ENCODE peak calls at places on chromosomes 1 and 21, in nine cellular contexts. I, Q, O, Y, C, M, A, H and B are unnamed samples.

GRCh38 chr1:51569284-51570062 is 47.4 kb upstream of the OSBPL9 start:
- DNase-seq in I (peak; percentile 25), Q (no peak), O (no peak), Y (peak; percentile 94), C (peak; percentile 59), M (peak; percentile 82), A (peak; percentile 24), H (no peak), B (peak; percentile 77)

GRCh38 chr1:195243492-195243891 is 1364.7 kb downstream of the KCNT2 start:
- DNase-seq in I (no peak), Q (no peak), O (no peak), Y (no peak), C (no peak), M (no peak), A (no peak), H (no peak), B (no peak)

GRCh38 chr1:212745303-212745702 is 45.7 kb upstream of the BATF3 start:
- DNase-seq in I (no peak), Q (no peak), O (no peak), Y (no peak), C (no peak), M (no peak), A (no peak), H (no peak), B (no peak)

GRCh38 chr1:27341525-27342252 is at the start of gene SYTL1:
- DNase-seq in I (peak; percentile 54), Q (no peak), O (peak; percentile 94), Y (peak; percentile 86), C (peak; percentile 72), M (peak; percentile 67), A (no peak), H (peak; percentile 65), B (peak; percentile 64)

GRCh38 chr1:59298178-59298583 is 1.3 kb downstream of the FGGY start:
- DNase-seq in I (no peak), Q (peak; percentile 34), O (no peak), Y (no peak), C (no peak), M (no peak), A (peak; percentile 64), H (no peak), B (no peak)

GRCh38 chr1:168628807-168629206 is 52.4 kb downstream of the XCL1 start:
- DNase-seq in I (no peak), Q (no peak), O (no peak), Y (peak; percentile 99), C (no peak), M (peak; percentile 5), A (no peak), H (no peak), B (peak; percentile 52)

GRCh38 chr1:209150114-209150513 is 433.4 kb upstream of the CAMK1G start:
- DNase-seq in I (no peak), Q (no peak), O (no peak), Y (peak; percentile 44), C (no peak), M (peak; percentile 15), A (no peak), H (peak; percentile 84), B (peak; percentile 29)

GRCh38 chr1:3948344-3948743 is 48.3 kb upstream of the C1orf174 start:
- DNase-seq in I (no peak), Q (no peak), O (no peak), Y (no peak), C (no peak), M (no peak), A (no peak), H (no peak), B (no peak)

GRCh38 chr21:45109831-45110492 is 35.6 kb downstream of the ADARB1 start:
- DNase-seq in I (no peak), Q (no peak), O (no peak), Y (no peak), C (no peak), M (no peak), A (no peak), H (peak; percentile 45), B (peak; percentile 56)

GRCh38 chr1:9825101-9826074 is 1.6 kb upstream of the CLSTN1 start:
- DNase-seq in I (peak; percentile 49), Q (peak; percentile 31), O (peak; percentile 80), Y (peak; percentile 99), C (peak; percentile 93), M (peak; percentile 51), A (peak; percentile 74), H (peak; percentile 15), B (peak; percentile 37)

GRCh38 chr1:160047116-160047991 is 15.6 kb upstream of the PIGM start:
- DNase-seq in I (no peak), Q (no peak), O (no peak), Y (no peak), C (no peak), M (no peak), A (no peak), H (no peak), B (no peak)

GRCh38 chr1:90417139-90417538 is 300.0 kb downstream of the BARHL2 start:
- DNase-seq in I (no peak), Q (no peak), O (no peak), Y (peak; percentile 56), C (no peak), M (no peak), A (no peak), H (no peak), B (no peak)

GRCh38 chr1:216820345-216820744 is 97.1 kb upstream of the ESRRG start:
- DNase-seq in I (no peak), Q (no peak), O (no peak), Y (peak; percentile 6), C (no peak), M (peak; percentile 68), A (no peak), H (no peak), B (peak; percentile 0)

GRCh38 chr1:76257823-76258222 is 183.3 kb downstream of the ST6GALNAC3 start:
- DNase-seq in I (no peak), Q (no peak), O (no peak), Y (no peak), C (no peak), M (no peak), A (no peak), H (no peak), B (no peak)

GRCh38 chr21:32087452-32087851 is 191.4 kb downstream of the MIS18A start:
- DNase-seq in I (no peak), Q (no peak), O (no peak), Y (no peak), C (no peak), M (no peak), A (no peak), H (no peak), B (no peak)

GRCh38 chr1:200968469-200969410 is 54.8 kb downstream of the KIF21B start:
- DNase-seq in I (no peak), Q (no peak), O (no peak), Y (no peak), C (no peak), M (peak; percentile 44), A (no peak), H (no peak), B (no peak)

GRCh38 chr1:212607206-212607923 is 1.2 kb upstream of the ATF3 start:
- DNase-seq in I (no peak), Q (peak; percentile 25), O (peak; percentile 74), Y (peak; percentile 46), C (peak; percentile 23), M (no peak), A (peak; percentile 57), H (peak; percentile 42), B (no peak)

GRCh38 chr1:188642585-188643168 is 1813.9 kb downstream of the PLA2G4A start:
- DNase-seq in I (no peak), Q (no peak), O (no peak), Y (no peak), C (no peak), M (no peak), A (no peak), H (no peak), B (no peak)

GRCh38 chr1:25486602-25487001 is 55.9 kb downstream of the MACO1 start:
- DNase-seq in I (no peak), Q (no peak), O (no peak), Y (peak; percentile 16), C (no peak), M (peak; percentile 76), A (no peak), H (no peak), B (no peak)

GRCh38 chr1:226310637-226311195 is 1.8 kb upstream of the LIN9 start:
- DNase-seq in I (no peak), Q (no peak), O (no peak), Y (peak; percentile 49), C (no peak), M (no peak), A (no peak), H (no peak), B (no peak)
- H3K27me3 ChIP-seq in I (no peaks in the 10 kb centered on the region), Q (no peaks in the 10 kb centered on the region), O (peaks cover 4% of the 10 kb centered on the region), Y (no peaks in the 10 kb centered on the region), C (no peaks in the 10 kb centered on the region), M (no peaks in the 10 kb centered on the region), A (no peaks in the 10 kb centered on the region), H (no peaks in the 10 kb centered on the region), B (no peaks in the 10 kb centered on the region)

GRCh38 chr1:47707887-47708535 is 270.2 kb downstream of the FOXD2 start:
- DNase-seq in I (no peak), Q (no peak), O (peak; percentile 61), Y (no peak), C (no peak), M (no peak), A (no peak), H (no peak), B (no peak)

GRCh38 chr1:47710075-47711071 is 272.5 kb downstream of the FOXD2 start:
- DNase-seq in I (peak; percentile 16), Q (peak; percentile 74), O (peak; percentile 98), Y (peak; percentile 41), C (peak; percentile 63), M (peak; percentile 37), A (peak; percentile 45), H (peak; percentile 78), B (peak; percentile 44)

GRCh38 chr1:47708658-47709301 is 270.9 kb downstream of the FOXD2 start:
- DNase-seq in I (no peak), Q (no peak), O (peak; percentile 93), Y (no peak), C (no peak), M (no peak), A (no peak), H (peak; percentile 51), B (peak; percentile 29)

GRCh38 chr1:47711211-47711847 is 273.5 kb downstream of the FOXD2 start:
- DNase-seq in I (no peak), Q (no peak), O (no peak), Y (no peak), C (no peak), M (no peak), A (no peak), H (no peak), B (no peak)

GRCh38 chr1:47709302-47710074 is 271.6 kb downstream of the FOXD2 start:
- DNase-seq in I (no peak), Q (no peak), O (peak; percentile 94), Y (no peak), C (no peak), M (no peak), A (no peak), H (peak; percentile 58), B (no peak)
- H3K4me3 ChIP-seq in I (peak overlapping the region; percentile 40), Q (peak overlapping the region; percentile 64), O (peak overlapping the region; percentile 52), Y (no peak overlapping the region), C (peak overlapping the region; percentile 8), M (peak overlapping the region; percentile 5), A (peak overlapping the region; percentile 6), H (peak overlapping the region; percentile 27), B (peak overlapping the region; percentile 40)

GRCh38 chr1:91826248-91826647 is 59.7 kb downstream of the TGFBR3 start:
- DNase-seq in I (no peak), Q (no peak), O (no peak), Y (no peak), C (no peak), M (no peak), A (no peak), H (no peak), B (no peak)
- H3K27me3 ChIP-seq in I (no peaks in the 10 kb centered on the region), Q (no peaks in the 10 kb centered on the region), O (no peaks in the 10 kb centered on the region), Y (peaks cover 55% of the 10 kb centered on the region), C (no peaks in the 10 kb centered on the region), M (no peaks in the 10 kb centered on the region), A (no peaks in the 10 kb centered on the region), H (no peaks in the 10 kb centered on the region), B (no peaks in the 10 kb centered on the region)

GRCh38 chr1:182386980-182387379 is 4.6 kb downstream of the GLUL start:
- DNase-seq in I (no peak), Q (no peak), O (no peak), Y (no peak), C (no peak), M (no peak), A (no peak), H (no peak), B (no peak)
- H3K4me3 ChIP-seq in I (no peak overlapping the region), Q (peak overlapping the region; percentile 96), O (no peak overlapping the region), Y (no peak overlapping the region), C (no peak overlapping the region), M (no peak overlapping the region), A (no peak overlapping the region), H (no peak overlapping the region), B (no peak overlapping the region)